ENCODE peak calls at places on chromosomes 5 and 9, in five cellular contexts. P is IMR-90, Y is tibial nerve, K is cardiac muscle cell, Q is brain microvascular endothelial cell. X is an unnamed sample.
A peak's percentile ranks its signal among the peaks of the same experiment; 100 is the strongest.

GRCh38 chr9:35510745-35511428 is 21.0 kb downstream of the RUSC2 start:
- DNase-seq in P (peak; percentile 96), Y (peak; percentile 75), K (peak; percentile 99), Q (peak; percentile 89), X (peak; percentile 73)

GRCh38 chr5:2759091-2759490 is 7.6 kb upstream of the IRX2 start:
- DNase-seq in P (no peak), Y (no peak), K (no peak), Q (no peak), X (no peak)

GRCh38 chr9:70479880-70480291 is 65.4 kb upstream of the KLF9 start:
- DNase-seq in P (peak; percentile 79), Y (no peak), K (peak; percentile 87), Q (peak; percentile 64), X (no peak)

GRCh38 chr9:18749711-18750110 is 275.8 kb downstream of the ADAMTSL1 start:
- DNase-seq in P (no peak), Y (no peak), K (no peak), Q (no peak), X (no peak)

GRCh38 chr5:169440107-169440701 is 139.3 kb upstream of the SLIT3 start:
- DNase-seq in P (no peak), Y (no peak), K (no peak), Q (no peak), X (no peak)

GRCh38 chr5:132677682-132678400 is 4.1 kb downstream of the IL4 start:
- DNase-seq in P (no peak), Y (no peak), K (no peak), Q (no peak), X (no peak)

GRCh38 chr9:107675476-107676264 is 186.1 kb upstream of the KLF4 start:
- DNase-seq in P (no peak), Y (no peak), K (peak; percentile 2), Q (no peak), X (no peak)

GRCh38 chr9:5553211-5553610 is 42.9 kb downstream of the PDCD1LG2 start:
- DNase-seq in P (peak; percentile 89), Y (no peak), K (peak; percentile 82), Q (peak; percentile 55), X (no peak)

GRCh38 chr5:36602711-36603321 is 3.6 kb upstream of the SLC1A3 start:
- DNase-seq in P (no peak), Y (no peak), K (no peak), Q (no peak), X (no peak)

GRCh38 chr5:115435065-115435775 is 109.4 kb downstream of the FEM1C start:
- DNase-seq in P (no peak), Y (no peak), K (no peak), Q (no peak), X (no peak)

GRCh38 chr9:69898714-69899209 is 78.1 kb downstream of the CFAP95 start:
- DNase-seq in P (peak; percentile 92), Y (no peak), K (peak; percentile 64), Q (peak; percentile 74), X (no peak)

GRCh38 chr5:147576646-147577535 is 67.0 kb upstream of the DPYSL3 start:
- DNase-seq in P (peak; percentile 29), Y (peak; percentile 82), K (peak; percentile 54), Q (peak; percentile 26), X (peak; percentile 68)

GRCh38 chr9:38619556-38620447 is 594 bp downstream of the ANKRD18A start:
- DNase-seq in P (no peak), Y (no peak), K (no peak), Q (no peak), X (no peak)

GRCh38 chr5:54944364-54944763 is 41.0 kb downstream of the ESM1 start:
- DNase-seq in P (peak; percentile 58), Y (peak; percentile 65), K (peak; percentile 61), Q (peak; percentile 30), X (no peak)

GRCh38 chr5:124278636-124279035 is 467.8 kb downstream of the ZNF608 start:
- DNase-seq in P (no peak), Y (no peak), K (no peak), Q (no peak), X (no peak)

GRCh38 chr9:21813575-21814473 is 11.4 kb downstream of the MTAP start:
- DNase-seq in P (peak; percentile 86), Y (peak; percentile 74), K (peak; percentile 89), Q (peak; percentile 83), X (no peak)

GRCh38 chr5:179152144-179152895 is 92.1 kb downstream of the ZNF354C start:
- DNase-seq in P (no peak), Y (no peak), K (no peak), Q (no peak), X (no peak)

GRCh38 chr9:129557192-129558036 is 63.5 kb downstream of the C9orf50 start:
- DNase-seq in P (peak; percentile 74), Y (no peak), K (peak; percentile 39), Q (peak; percentile 81), X (no peak)

GRCh38 chr9:91138760-91139159 is 223.0 kb downstream of the AUH start:
- DNase-seq in P (peak; percentile 93), Y (no peak), K (no peak), Q (no peak), X (no peak)

GRCh38 chr9:33709241-33709640 is 86.1 kb upstream of the PRSS3 start:
- DNase-seq in P (no peak), Y (no peak), K (no peak), Q (no peak), X (no peak)

GRCh38 chr9:1604942-1605560 is 410.1 kb upstream of the SMARCA2 start:
- DNase-seq in P (no peak), Y (peak; percentile 22), K (peak; percentile 62), Q (no peak), X (no peak)

GRCh38 chr5:174271316-174271715 is 225.8 kb downstream of the NSG2 start:
- DNase-seq in P (no peak), Y (no peak), K (no peak), Q (no peak), X (no peak)

GRCh38 chr9:129836342-129837007 is 1.2 kb downstream of the USP20 start:
- DNase-seq in P (no peak), Y (peak; percentile 17), K (no peak), Q (no peak), X (no peak)

GRCh38 chr5:76807296-76807695 is 11.5 kb upstream of the F2RL1 start:
- DNase-seq in P (peak; percentile 89), Y (no peak), K (peak; percentile 80), Q (peak; percentile 84), X (no peak)

GRCh38 chr9:69204869-69205268 is 30.8 kb downstream of the TJP2 start:
- DNase-seq in P (peak; percentile 69), Y (no peak), K (peak; percentile 72), Q (peak; percentile 29), X (no peak)

GRCh38 chr5:91144491-91145232 is 238.5 kb downstream of the ARRDC3 start:
- DNase-seq in P (no peak), Y (no peak), K (no peak), Q (no peak), X (no peak)

GRCh38 chr5:158560170-158560569 is 539.5 kb downstream of the EBF1 start:
- DNase-seq in P (no peak), Y (no peak), K (peak; percentile 6), Q (peak; percentile 63), X (no peak)

GRCh38 chr9:24932785-24933184 is 387.1 kb upstream of the IZUMO3 start:
- DNase-seq in P (no peak), Y (no peak), K (no peak), Q (no peak), X (no peak)

GRCh38 chr5:74632947-74633356 is 7.6 kb downstream of the ENC1 start:
- DNase-seq in P (peak; percentile 81), Y (no peak), K (peak; percentile 66), Q (peak; percentile 76), X (no peak)

GRCh38 chr5:74629326-74629725 is 11.2 kb downstream of the ENC1 start:
- DNase-seq in P (no peak), Y (no peak), K (no peak), Q (no peak), X (no peak)

GRCh38 chr5:74631088-74631960 is 9.2 kb downstream of the ENC1 start:
- DNase-seq in P (peak; percentile 82), Y (no peak), K (peak; percentile 90), Q (peak; percentile 83), X (no peak)

GRCh38 chr5:74627511-74628120 is 12.9 kb downstream of the ENC1 start:
- DNase-seq in P (no peak), Y (no peak), K (no peak), Q (no peak), X (no peak)

GRCh38 chr5:74630387-74631087 is 10.0 kb downstream of the ENC1 start:
- DNase-seq in P (peak; percentile 95), Y (no peak), K (peak; percentile 81), Q (peak; percentile 92), X (no peak)
- H3K27ac ChIP-seq in P (peak overlapping the region; percentile 77), Y (no peak overlapping the region), K (peak overlapping the region; percentile 49), Q (peak overlapping the region; percentile 95), X (no peak overlapping the region)

GRCh38 chr9:94921072-94921471 is 194.6 kb downstream of the AOPEP start:
- DNase-seq in P (peak; percentile 73), Y (no peak), K (peak; percentile 65), Q (peak; percentile 74), X (no peak)
- H3K4me3 ChIP-seq in P (no peak overlapping the region), Y (no peak overlapping the region), K (no peak overlapping the region), Q (no peak overlapping the region), X (no peak overlapping the region)

DNA sequence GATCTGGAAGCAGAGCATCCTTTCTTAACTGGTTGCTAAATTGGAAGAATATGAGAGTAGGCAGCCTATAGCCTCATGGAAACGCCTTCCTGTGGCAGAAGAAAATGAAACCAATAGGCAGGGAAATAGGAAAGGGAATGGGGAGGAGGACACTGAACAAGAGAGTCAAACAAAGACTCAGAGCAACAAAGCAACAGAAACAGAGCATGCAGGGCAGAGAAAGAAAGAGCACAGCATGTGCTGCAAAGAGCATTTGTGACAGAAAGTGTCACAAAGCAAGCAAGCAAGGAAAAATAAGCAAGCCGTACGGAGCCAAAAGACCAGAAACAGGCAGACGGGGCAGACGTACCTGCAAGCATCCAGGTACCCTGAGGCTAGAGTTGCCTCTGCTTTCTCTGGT is 123.1 kb downstream of the RAPGEF6 start:
- DNase-seq in P (no peak), Y (no peak), K (no peak), Q (no peak), X (no peak)
- H3K27ac ChIP-seq in P (no peak overlapping the region), Y (no peak overlapping the region), K (no peak overlapping the region), Q (no peak overlapping the region), X (no peak overlapping the region)

DNA sequence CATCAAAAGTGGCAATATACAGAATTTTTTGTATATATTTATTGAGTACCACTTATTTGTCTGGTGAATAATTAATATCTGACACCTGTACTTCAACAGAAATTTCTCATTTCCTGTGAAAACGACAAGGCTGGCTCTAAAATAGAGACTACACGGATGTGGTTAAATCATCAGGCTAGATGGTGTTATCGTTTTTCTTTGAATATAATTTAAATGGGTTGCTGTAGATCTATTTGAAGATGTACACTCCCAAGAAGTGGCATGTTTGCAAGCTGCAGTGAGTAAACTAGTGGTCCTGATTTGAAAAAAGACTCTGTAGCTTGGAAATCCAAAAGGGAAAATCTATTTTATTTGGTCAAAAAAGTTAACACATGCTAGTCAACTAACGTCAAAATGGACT is 13.9 kb downstream of the ST8SIA4 start:
- DNase-seq in P (no peak), Y (no peak), K (no peak), Q (no peak), X (no peak)
- H3K4me3 ChIP-seq in P (no peak overlapping the region), Y (no peak overlapping the region), K (no peak overlapping the region), Q (no peak overlapping the region), X (no peak overlapping the region)

X was measured in breast epithelium.